ENCODE peak calls at places on chromosomes 7 and 10, in six cellular contexts. E, O, U, T, B and Z are unnamed samples. For H3K9me3, the result is how much of the 10 kb centered on the place peaks cover.

GRCh38 chr7:80775481-80775880 is 137.0 kb downstream of the CD36 start:
- DNase-seq in T (no peak), B (no peak), E (no peak), O (no peak), U (no peak), Z (no peak)

GRCh38 chr10:119665901-119666708 is 14.9 kb downstream of the BAG3 start:
- DNase-seq in E (no peak), O (no peak), U (no peak), T (no peak), B (no peak), Z (no peak)

GRCh38 chr7:45176091-45176490 is 18.5 kb downstream of the RAMP3 start:
- DNase-seq in U (no peak), B (no peak), O (no peak), E (no peak), T (no peak), Z (peak)

GRCh38 chr10:84590794-84591193 is 262.4 kb downstream of the CCSER2 start:
- DNase-seq in U (no peak), O (peak), E (no peak), T (no peak), B (no peak), Z (no peak)

GRCh38 chr7:38222481-38223096 is 44.5 kb downstream of the STARD3NL start:
- DNase-seq in E (no peak), B (no peak), T (no peak), U (peak), O (no peak), Z (no peak)

GRCh38 chr10:11023009-11023408 is 5.3 kb downstream of the CELF2 start:
- DNase-seq in T (no peak), O (no peak), U (no peak), E (no peak), B (no peak), Z (no peak)

GRCh38 chr10:114380060-114380459 is 24.2 kb downstream of the AFAP1L2 start:
- DNase-seq in T (no peak), O (no peak), E (no peak), U (no peak), B (peak), Z (no peak)

GRCh38 chr10:113336549-113337130 is 216.2 kb upstream of the HABP2 start:
- DNase-seq in O (no peak), T (no peak), U (no peak), B (no peak), E (no peak), Z (no peak)

GRCh38 chr10:72834183-72834825 is 59.2 kb upstream of the OIT3 start:
- DNase-seq in E (peak), O (no peak), U (peak), B (peak), T (peak), Z (peak)

GRCh38 chr7:96778263-96778662 is 68.6 kb upstream of the SEM1 start:
- DNase-seq in B (no peak), T (no peak), U (no peak), E (no peak), O (no peak), Z (no peak)

GRCh38 chr7:50339990-50340500 is 35.5 kb downstream of the IKZF1 start:
- DNase-seq in E (no peak), U (no peak), B (no peak), T (no peak), O (peak), Z (no peak)

GRCh38 chr10:116274141-116274861 is 1.3 kb upstream of the GFRA1 start:
- DNase-seq in E (peak), B (no peak), O (no peak), U (peak), T (no peak), Z (peak)

GRCh38 chr10:47421057-47421952 is 37.2 kb upstream of the ZNF488 start:
- DNase-seq in E (no peak), B (no peak), U (no peak), O (peak), T (no peak), Z (no peak)

GRCh38 chr7:123845823-123846216 is 851 bp downstream of the HYAL4 start:
- DNase-seq in O (no peak), T (no peak), B (no peak), E (no peak), U (no peak), Z (no peak)

GRCh38 chr7:36939816-36940215 is 215.5 kb upstream of the AOAH start:
- DNase-seq in O (no peak), E (no peak), B (no peak), T (no peak), U (no peak), Z (no peak)
- H3K9me3 ChIP-seq in O (under half), E (under half), B (under half), T (half or more), U (under half), Z (under half)

GRCh38 chr10:14200645-14201534 is 129.8 kb downstream of the FRMD4A start:
- DNase-seq in E (no peak), B (no peak), O (no peak), U (peak), T (no peak), Z (peak)
- TF ChIP-seq CTCF in E (no peak), B (no peak), O (no peak), U (peak), T (no peak), Z (no peak)

GRCh38 chr7:140223515-140224221 is 46.9 kb upstream of the KDM7A start:
- DNase-seq in B (no peak), E (no peak), O (no peak), T (no peak), U (no peak), Z (no peak)
- TF ChIP-seq POLR2A in B (no peak), E (no peak), O (no peak), T (no peak), U (no peak), Z (no peak)

DNA sequence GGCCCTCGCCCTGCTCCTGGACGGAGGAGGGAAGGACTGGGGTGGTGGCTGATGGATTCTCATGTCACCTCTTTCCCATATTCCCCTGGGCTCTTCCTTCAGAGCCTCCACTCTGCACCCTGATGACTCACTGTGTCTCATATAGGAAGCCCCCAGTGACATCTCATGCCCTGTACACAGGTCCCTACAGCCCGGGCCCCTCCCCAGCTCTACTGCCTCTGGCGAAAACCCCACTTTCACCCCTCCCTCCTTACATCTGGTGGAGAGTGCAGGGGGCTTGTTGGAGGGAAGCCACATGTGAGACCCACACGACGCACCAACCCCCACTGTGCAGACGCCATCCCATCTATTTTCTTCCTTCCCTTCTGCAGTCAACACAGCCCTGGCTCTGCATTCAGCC is 72.8 kb upstream of the ZNF479 start:
- DNase-seq in O (peak), E (no peak), B (peak), U (no peak), T (no peak), Z (no peak)
- H3K9me3 ChIP-seq in O (under half), E (under half), B (under half), U (under half), T (under half), Z (under half)

GRCh38 chr7:155358066-155358947 is 60.6 kb downstream of the INSIG1 start:
- DNase-seq in T (no peak), E (no peak), U (no peak), O (peak), B (no peak), Z (no peak)

GRCh38 chr7:155357573-155358041 is 59.9 kb downstream of the INSIG1 start:
- DNase-seq in E (no peak), O (peak), B (no peak), T (no peak), U (no peak), Z (no peak)

GRCh38 chr7:155355745-155356144 is 58.1 kb downstream of the INSIG1 start:
- DNase-seq in B (no peak), T (no peak), U (no peak), O (peak), E (no peak), Z (no peak)

GRCh38 chr7:155355176-155355575 is 57.5 kb downstream of the INSIG1 start:
- DNase-seq in E (no peak), U (no peak), B (no peak), T (no peak), O (peak), Z (no peak)

GRCh38 chr7:155356323-155357105 is 58.8 kb downstream of the INSIG1 start:
- DNase-seq in B (no peak), O (peak), E (no peak), U (peak), T (no peak), Z (no peak)
- TF ChIP-seq CTCF in B (no peak), O (no peak), E (no peak), U (peak), T (peak), Z (no peak)

DNA sequence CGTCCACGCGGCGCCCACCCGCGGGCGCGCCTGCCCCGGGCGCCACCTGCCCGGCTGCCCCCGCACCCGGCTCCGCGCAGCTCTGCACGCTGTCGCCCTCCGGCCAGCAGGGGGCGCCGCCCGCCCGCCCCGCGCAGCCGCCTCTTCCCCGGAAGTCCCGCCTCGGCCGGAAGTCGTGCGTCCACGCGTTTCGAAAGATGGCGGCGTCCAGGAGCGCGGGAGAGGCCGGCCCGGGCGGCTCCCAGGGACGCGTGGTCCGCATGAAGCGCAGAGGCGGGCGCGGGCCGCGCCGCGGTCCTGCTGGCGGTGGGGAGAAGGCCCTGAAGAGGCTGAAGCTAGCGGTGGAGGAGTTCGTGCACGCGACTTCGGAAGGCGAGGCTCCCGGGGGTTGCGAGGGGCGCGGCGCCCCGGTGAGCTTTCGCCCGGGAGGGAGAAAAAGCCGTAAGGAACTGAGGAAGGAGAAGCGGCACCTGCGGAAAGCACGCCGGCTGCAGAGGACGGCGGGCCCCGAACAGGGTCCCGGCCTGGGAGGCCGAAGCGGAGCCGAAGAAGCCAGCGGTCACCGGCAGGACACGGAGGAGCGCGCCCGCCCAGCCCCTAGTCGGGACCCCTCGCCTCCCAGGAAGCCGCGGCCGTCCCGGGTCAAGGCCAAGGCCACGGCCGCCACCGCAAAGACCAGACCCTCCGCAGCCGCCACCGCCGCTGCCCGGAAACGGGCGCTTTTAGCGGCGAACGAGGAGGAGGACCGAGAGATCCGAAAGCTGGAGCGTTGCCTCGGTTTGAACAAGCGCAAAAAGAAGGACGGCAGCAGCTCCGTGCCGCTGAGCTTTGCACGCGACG is at the start of gene NOM1:
- DNase-seq in B (peak), U (peak), T (peak), E (peak), O (peak), Z (peak)
- TF ChIP-seq POLR2A in B (no peak), U (peak), T (no peak), E (peak), O (peak), Z (peak)

GRCh38 chr10:98001736-98002135 is 28.7 kb downstream of the CRTAC1 start:
- DNase-seq in E (no peak), O (no peak), B (no peak), U (no peak), T (no peak), Z (no peak)
- H3K9me3 ChIP-seq in E (under half), O (under half), B (under half), U (under half), T (under half), Z (under half)

DNA sequence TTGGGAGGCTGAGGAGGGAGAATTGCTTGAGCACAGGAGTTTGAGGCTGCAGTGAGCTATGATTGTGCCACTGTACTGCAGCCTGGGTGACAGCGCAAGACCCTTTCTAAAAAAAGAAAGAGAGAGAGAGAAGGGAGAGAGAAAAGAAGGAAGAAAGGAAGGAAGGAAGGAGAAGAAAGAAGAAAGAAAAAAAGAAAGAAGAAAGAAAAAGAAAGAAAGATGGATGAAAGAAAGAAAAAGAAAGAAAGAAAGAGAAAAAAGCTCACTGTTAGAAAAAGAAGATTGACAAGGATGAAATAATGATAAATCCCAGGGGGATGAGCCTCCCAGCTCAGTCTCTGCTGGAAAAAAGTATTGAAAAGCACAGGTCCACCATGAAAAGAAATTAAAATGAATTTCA is 22.8 kb upstream of the CARD11 start:
- DNase-seq in E (no peak), O (no peak), T (no peak), U (no peak), B (no peak), Z (no peak)
- TF ChIP-seq CTCF in E (no peak), O (no peak), T (no peak), U (no peak), B (no peak), Z (no peak)